ENCODE peak calls at places on chromosomes 12 and 14, in four cellular contexts. M, L, G and J are unnamed samples.

GRCh38 chr12:18383203-18383602 is 121.9 kb downstream of the PIK3C2G start:
- DNase-seq in M (peak; percentile 67), L (no peak), G (no peak), J (no peak)

GRCh38 chr12:24561882-24562760 is 386.8 kb downstream of the BCAT1 start:
- DNase-seq in M (no peak), L (no peak), G (no peak), J (no peak)

GRCh38 chr12:42716521-42716920 is 127.0 kb upstream of the PRICKLE1 start:
- DNase-seq in M (no peak), L (no peak), G (no peak), J (no peak)

GRCh38 chr12:2165021-2165420 is 112.2 kb downstream of the CACNA1C start:
- DNase-seq in M (no peak), L (no peak), G (no peak), J (no peak)

GRCh38 chr12:15982071-15982470 is 70.9 kb downstream of the DERA start:
- DNase-seq in M (no peak), L (no peak), G (no peak), J (no peak)

GRCh38 chr12:59742831-59743230 is 147.0 kb downstream of the SLC16A7 start:
- DNase-seq in M (no peak), L (no peak), G (no peak), J (no peak)

GRCh38 chr14:100341301-100342031 is 18.3 kb downstream of the SLC25A47 start:
- DNase-seq in M (no peak), L (no peak), G (no peak), J (peak; percentile 44)

GRCh38 chr12:22625671-22626251 is 790 bp downstream of the ETNK1 start:
- DNase-seq in M (peak; percentile 40), L (no peak), G (peak; percentile 63), J (peak; percentile 11)

GRCh38 chr12:111585619-111586135 is 13.4 kb downstream of the ATXN2 start:
- DNase-seq in M (no peak), L (no peak), G (peak; percentile 29), J (no peak)

GRCh38 chr12:3149505-3150307 is 72.5 kb downstream of the TSPAN9 start:
- DNase-seq in M (no peak), L (no peak), G (no peak), J (no peak)

GRCh38 chr14:102898298-102898697 is 24.2 kb upstream of the AMN start:
- DNase-seq in M (no peak), L (no peak), G (no peak), J (no peak)

DNA sequence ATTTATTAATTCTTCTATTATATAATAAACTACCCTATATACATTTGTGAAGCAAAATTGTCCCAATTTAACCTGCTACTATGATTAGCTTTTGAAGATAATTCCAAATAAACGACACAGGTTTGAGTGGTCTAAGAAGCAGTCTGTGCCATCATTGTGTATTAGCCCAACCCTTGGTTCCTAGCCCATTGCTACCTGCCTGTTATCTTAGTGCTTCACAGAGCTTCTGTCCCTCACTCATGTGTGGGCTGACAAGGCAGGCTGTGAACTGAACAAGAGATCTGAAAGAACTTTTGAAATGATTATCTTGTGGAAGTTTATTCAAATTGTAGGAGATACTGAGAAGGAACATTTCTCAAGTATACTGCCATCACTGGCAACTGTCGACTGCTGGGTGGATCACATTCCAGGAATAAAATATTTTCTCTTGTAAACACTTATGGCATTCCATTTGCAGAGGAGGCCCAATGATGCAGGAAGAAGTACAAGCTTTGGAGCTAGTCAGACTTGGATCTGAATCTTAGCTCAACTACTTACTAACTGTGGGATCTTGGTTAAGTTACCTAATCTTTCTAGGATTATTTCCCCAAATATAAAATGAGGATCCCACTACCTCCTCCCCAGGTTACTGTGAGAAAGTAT is 7.8 kb upstream of the MTERF2 start:
- DNase-seq in M (no peak), L (no peak), G (no peak), J (no peak)
- TF ChIP-seq HDAC6 in M (no peak), L (no peak), G (no peak), J (no peak)

DNA sequence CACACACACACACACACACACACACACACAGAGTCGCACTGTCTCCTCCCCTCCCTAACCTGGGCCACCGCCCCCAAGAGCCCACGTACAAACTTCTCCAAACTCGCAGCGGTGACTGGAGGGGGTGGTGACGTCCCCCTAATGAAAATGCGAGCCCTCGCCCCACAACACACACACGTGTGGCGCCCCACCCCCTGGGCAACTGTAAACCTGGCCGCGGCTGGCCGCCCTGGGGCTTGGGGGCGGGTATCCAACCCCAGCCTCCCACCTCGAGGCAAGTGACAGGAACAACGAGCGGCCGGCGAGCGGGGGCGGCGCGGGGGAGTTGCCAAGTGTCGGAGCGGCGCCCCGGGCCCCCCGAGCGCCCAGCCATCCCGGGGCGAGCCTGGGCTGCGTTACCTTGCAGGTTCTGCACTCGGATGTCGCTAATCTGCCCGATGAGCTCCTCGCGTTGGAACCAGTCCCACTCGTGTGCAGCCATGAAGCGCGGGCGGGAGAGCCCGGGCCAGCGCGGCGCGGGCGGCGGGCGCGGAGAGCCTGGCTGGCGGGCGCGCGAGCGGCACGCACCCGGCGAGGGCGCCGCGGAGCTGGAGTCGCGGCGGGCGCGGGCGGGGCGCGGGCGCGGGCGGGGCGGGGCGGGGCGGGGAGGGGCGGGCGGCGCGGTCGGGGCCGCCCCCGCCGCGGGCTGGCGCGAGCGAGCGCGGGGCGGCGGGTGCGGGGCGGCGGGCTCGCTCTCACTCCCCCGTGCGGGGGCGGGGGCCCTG is at the start of gene CLMN:
- DNase-seq in M (no peak), L (no peak), G (peak; percentile 23), J (no peak)
- TF ChIP-seq HDAC6 in M (no peak), L (no peak), G (no peak), J (no peak)

DNA sequence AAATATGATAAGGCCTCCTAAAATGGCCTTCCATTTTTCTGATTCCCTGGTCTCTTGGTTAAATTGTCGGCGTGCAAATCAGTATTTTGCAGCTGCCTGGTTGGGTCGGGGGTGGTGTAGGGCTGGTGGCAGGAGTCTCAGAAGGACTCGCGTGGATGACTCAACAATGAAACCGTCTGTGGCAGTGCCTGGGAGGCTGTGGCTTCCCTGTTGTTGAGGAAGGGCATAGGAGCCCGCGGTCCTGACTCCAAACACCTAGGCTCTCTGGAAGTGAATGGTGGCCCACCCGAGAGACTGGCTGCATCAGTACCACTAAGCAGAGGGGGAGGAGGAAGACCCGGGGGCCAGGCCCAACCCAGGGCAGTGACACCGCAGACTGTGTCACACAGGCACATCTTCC is 207.9 kb downstream of the TTC7B start:
- DNase-seq in M (no peak), L (no peak), G (no peak), J (no peak)
- TF ChIP-seq HDAC6 in M (no peak), L (no peak), G (no peak), J (no peak)

DNA sequence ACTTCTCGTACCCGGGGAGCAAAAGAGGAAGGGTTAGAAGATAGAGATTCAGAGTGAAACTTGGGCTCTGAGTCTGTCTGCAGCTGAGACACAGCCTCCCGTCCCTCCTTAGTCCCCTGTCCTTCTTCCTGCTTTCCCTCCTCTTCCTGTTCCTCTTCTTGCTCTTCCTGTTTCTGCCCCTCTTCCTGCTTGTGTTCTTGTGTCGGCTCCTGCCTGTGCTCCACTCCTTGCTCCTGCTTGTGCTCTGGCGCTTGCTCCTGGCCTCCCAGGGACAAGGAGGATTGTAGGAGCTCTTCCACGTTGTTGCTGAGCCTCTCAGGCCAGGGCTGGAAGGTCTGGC is 3.0 kb downstream of the ACRBP start:
- DNase-seq in M (no peak), L (no peak), G (no peak), J (no peak)
- TF ChIP-seq HDAC6 in M (no peak), L (no peak), G (no peak), J (no peak)

GRCh38 chr12:120713861-120714482 is 3.7 kb downstream of the UNC119B start:
- DNase-seq in M (peak; percentile 73), L (no peak), G (peak; percentile 85), J (peak; percentile 40)

GRCh38 chr12:120711411-120711810 is 1.2 kb downstream of the UNC119B start:
- DNase-seq in M (no peak), L (no peak), G (no peak), J (no peak)

GRCh38 chr12:120709976-120710804 is at the start of gene UNC119B:
- DNase-seq in M (no peak), L (no peak), G (peak; percentile 75), J (no peak)

GRCh38 chr12:120710805-120711296 is 593 bp downstream of the UNC119B start:
- DNase-seq in M (no peak), L (no peak), G (peak; percentile 38), J (no peak)

DNA sequence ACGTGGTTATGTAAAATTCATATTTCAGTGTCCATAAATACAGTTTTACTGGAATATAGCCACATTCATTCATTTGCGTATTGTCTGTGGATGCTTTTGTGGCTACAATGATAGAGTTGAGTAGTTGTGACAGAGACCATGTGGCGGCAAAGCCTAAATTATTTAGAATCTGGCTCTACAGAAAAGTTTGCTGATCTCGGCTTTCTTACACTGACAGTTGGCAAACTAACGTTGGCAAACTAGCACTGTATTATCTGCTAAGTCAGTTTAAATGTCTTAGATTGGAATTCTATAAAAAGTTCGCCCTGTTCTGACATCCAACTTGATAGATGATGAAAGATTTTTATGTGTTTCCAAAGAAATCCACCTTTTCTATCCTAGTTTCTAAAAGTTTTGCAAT is 2.4 kb downstream of the UNC119B start:
- DNase-seq in M (no peak), L (no peak), G (no peak), J (no peak)
- TF ChIP-seq HDAC6 in M (no peak), L (no peak), G (no peak), J (no peak)

GRCh38 chr12:62532333-62532732 is 65.7 kb downstream of the MON2 start:
- DNase-seq in M (no peak), L (no peak), G (no peak), J (no peak)

GRCh38 chr12:62525306-62525705 is 58.7 kb downstream of the MON2 start:
- DNase-seq in M (no peak), L (no peak), G (no peak), J (no peak)

GRCh38 chr12:62533087-62533754 is 66.6 kb downstream of the MON2 start:
- DNase-seq in M (peak; percentile 4), L (no peak), G (no peak), J (no peak)

GRCh38 chr12:62533755-62534107 is 67.1 kb downstream of the MON2 start:
- DNase-seq in M (no peak), L (no peak), G (no peak), J (no peak)

GRCh38 chr12:62530596-62530995 is 64.0 kb downstream of the MON2 start:
- DNase-seq in M (no peak), L (no peak), G (no peak), J (no peak)
- TF ChIP-seq HDAC6 in M (no peak), L (no peak), G (no peak), J (no peak)

DNA sequence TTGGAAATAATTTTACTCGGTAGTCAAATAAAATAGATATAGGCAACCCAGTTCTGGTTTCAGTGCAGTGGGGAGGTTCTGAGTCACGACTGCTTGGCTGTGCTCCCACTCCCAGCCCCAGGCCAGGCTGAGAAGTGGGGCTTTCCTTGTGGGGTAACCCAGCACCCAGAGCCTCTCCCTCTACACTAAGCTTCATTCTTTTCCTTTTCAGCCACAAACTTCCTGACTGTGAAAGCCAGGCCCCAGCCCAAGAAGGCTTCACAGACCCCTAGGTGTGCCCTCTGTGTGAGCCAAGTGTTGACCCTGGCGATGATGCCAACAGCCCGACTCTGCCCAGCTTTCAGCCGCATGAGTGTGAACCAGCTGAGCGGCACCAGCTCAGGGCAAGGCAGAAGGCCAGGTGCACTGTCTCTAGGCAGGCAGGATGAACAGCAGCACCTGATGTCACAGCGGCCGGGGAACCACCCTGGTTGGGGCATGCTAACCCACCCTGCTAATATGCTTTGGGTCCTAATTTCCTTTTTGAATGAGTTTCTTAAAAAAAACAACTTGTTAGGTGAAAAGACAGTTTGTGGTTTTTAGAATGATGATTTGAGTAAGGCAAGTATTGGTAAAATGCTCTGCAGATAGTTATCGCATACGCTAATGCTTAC is 42.2 kb upstream of the ATP23 start:
- DNase-seq in M (no peak), L (no peak), G (no peak), J (peak; percentile 79)
- TF ChIP-seq HDAC6 in M (no peak), L (no peak), G (no peak), J (no peak)

GRCh38 chr12:50234347-50234746 is 49.0 kb downstream of the LIMA1 start:
- DNase-seq in M (no peak), L (no peak), G (peak; percentile 78), J (no peak)
- TF ChIP-seq HDAC6 in M (no peak), L (no peak), G (no peak), J (no peak)